ENCODE peak calls at places on chromosomes 5 and 9, in nine cellular contexts. One of them, this sample, is unnamed.

GRCh38 chr9:85040806-85041575 is 371.5 kb downstream of the NTRK2 start:
- DNase-seq in A549: no peak
- DNase-seq in body of pancreas: peak
- DNase-seq in upper lobe of right lung: no peak
- DNase-seq in pancreas: no peak
- DNase-seq in suprapubic skin: no peak
- DNase-seq in tibial artery: no peak
- DNase-seq in tibial nerve: no peak
- DNase-seq in mucosa of descending colon: no peak
- DNase-seq in this sample: no peak

GRCh38 chr5:110323832-110324231 is 402.6 kb downstream of the TMEM232 start:
- DNase-seq in A549: no peak
- DNase-seq in body of pancreas: no peak
- DNase-seq in upper lobe of right lung: no peak
- DNase-seq in pancreas: no peak
- DNase-seq in suprapubic skin: no peak
- DNase-seq in tibial artery: no peak
- DNase-seq in tibial nerve: no peak
- DNase-seq in mucosa of descending colon: no peak
- DNase-seq in this sample: no peak

GRCh38 chr5:61228691-61229280 is 66.5 kb upstream of the SMIM15 start:
- DNase-seq in A549: no peak
- DNase-seq in body of pancreas: peak
- DNase-seq in upper lobe of right lung: no peak
- DNase-seq in pancreas: no peak
- DNase-seq in suprapubic skin: no peak
- DNase-seq in tibial artery: no peak
- DNase-seq in tibial nerve: no peak
- DNase-seq in mucosa of descending colon: no peak
- DNase-seq in this sample: no peak

GRCh38 chr5:167710444-167711025 is 580.9 kb upstream of the WWC1 start:
- DNase-seq in A549: no peak
- DNase-seq in body of pancreas: no peak
- DNase-seq in upper lobe of right lung: no peak
- DNase-seq in pancreas: no peak
- DNase-seq in suprapubic skin: no peak
- DNase-seq in tibial artery: no peak
- DNase-seq in tibial nerve: no peak
- DNase-seq in mucosa of descending colon: no peak
- DNase-seq in this sample: no peak

GRCh38 chr9:98359569-98359968 is 104.1 kb upstream of the TBC1D2 start:
- DNase-seq in A549: no peak
- DNase-seq in body of pancreas: no peak
- DNase-seq in upper lobe of right lung: no peak
- DNase-seq in pancreas: no peak
- DNase-seq in suprapubic skin: no peak
- DNase-seq in tibial artery: no peak
- DNase-seq in tibial nerve: no peak
- DNase-seq in mucosa of descending colon: no peak
- DNase-seq in this sample: no peak

GRCh38 chr5:99771296-99771695 is 763.9 kb upstream of the FAM174A start:
- DNase-seq in A549: no peak
- DNase-seq in body of pancreas: no peak
- DNase-seq in upper lobe of right lung: no peak
- DNase-seq in pancreas: no peak
- DNase-seq in suprapubic skin: no peak
- DNase-seq in tibial artery: no peak
- DNase-seq in tibial nerve: no peak
- DNase-seq in mucosa of descending colon: no peak
- DNase-seq in this sample: no peak

GRCh38 chr5:67095346-67095871 is 101.2 kb downstream of the CD180 start:
- DNase-seq in A549: no peak
- DNase-seq in body of pancreas: peak
- DNase-seq in upper lobe of right lung: peak
- DNase-seq in pancreas: no peak
- DNase-seq in suprapubic skin: peak
- DNase-seq in tibial artery: peak
- DNase-seq in tibial nerve: peak
- DNase-seq in mucosa of descending colon: peak
- DNase-seq in this sample: no peak

GRCh38 chr9:26833792-26834191 is 58.8 kb downstream of the CAAP1 start:
- DNase-seq in A549: no peak
- DNase-seq in body of pancreas: no peak
- DNase-seq in upper lobe of right lung: no peak
- DNase-seq in pancreas: no peak
- DNase-seq in suprapubic skin: no peak
- DNase-seq in tibial artery: no peak
- DNase-seq in tibial nerve: no peak
- DNase-seq in mucosa of descending colon: peak
- DNase-seq in this sample: no peak

GRCh38 chr9:128294142-128294541 is 18.1 kb downstream of the SWI5 start:
- DNase-seq in A549: no peak
- DNase-seq in body of pancreas: no peak
- DNase-seq in upper lobe of right lung: no peak
- DNase-seq in pancreas: no peak
- DNase-seq in suprapubic skin: no peak
- DNase-seq in tibial artery: no peak
- DNase-seq in tibial nerve: no peak
- DNase-seq in mucosa of descending colon: no peak
- DNase-seq in this sample: no peak

GRCh38 chr9:128298535-128299482 is 22.7 kb downstream of the SWI5 start:
- DNase-seq in A549: no peak
- DNase-seq in body of pancreas: no peak
- DNase-seq in upper lobe of right lung: no peak
- DNase-seq in pancreas: no peak
- DNase-seq in suprapubic skin: no peak
- DNase-seq in tibial artery: no peak
- DNase-seq in tibial nerve: no peak
- DNase-seq in mucosa of descending colon: peak
- DNase-seq in this sample: no peak

GRCh38 chr9:128293091-128293490 is 17.0 kb downstream of the SWI5 start:
- DNase-seq in A549: no peak
- DNase-seq in body of pancreas: no peak
- DNase-seq in upper lobe of right lung: no peak
- DNase-seq in pancreas: no peak
- DNase-seq in suprapubic skin: no peak
- DNase-seq in tibial artery: no peak
- DNase-seq in tibial nerve: no peak
- DNase-seq in mucosa of descending colon: no peak
- DNase-seq in this sample: no peak

GRCh38 chr9:128297221-128297773 is 21.2 kb downstream of the SWI5 start:
- DNase-seq in A549: no peak
- DNase-seq in body of pancreas: no peak
- DNase-seq in upper lobe of right lung: no peak
- DNase-seq in pancreas: no peak
- DNase-seq in suprapubic skin: no peak
- DNase-seq in tibial artery: no peak
- DNase-seq in tibial nerve: no peak
- DNase-seq in mucosa of descending colon: no peak
- DNase-seq in this sample: no peak

DNA sequence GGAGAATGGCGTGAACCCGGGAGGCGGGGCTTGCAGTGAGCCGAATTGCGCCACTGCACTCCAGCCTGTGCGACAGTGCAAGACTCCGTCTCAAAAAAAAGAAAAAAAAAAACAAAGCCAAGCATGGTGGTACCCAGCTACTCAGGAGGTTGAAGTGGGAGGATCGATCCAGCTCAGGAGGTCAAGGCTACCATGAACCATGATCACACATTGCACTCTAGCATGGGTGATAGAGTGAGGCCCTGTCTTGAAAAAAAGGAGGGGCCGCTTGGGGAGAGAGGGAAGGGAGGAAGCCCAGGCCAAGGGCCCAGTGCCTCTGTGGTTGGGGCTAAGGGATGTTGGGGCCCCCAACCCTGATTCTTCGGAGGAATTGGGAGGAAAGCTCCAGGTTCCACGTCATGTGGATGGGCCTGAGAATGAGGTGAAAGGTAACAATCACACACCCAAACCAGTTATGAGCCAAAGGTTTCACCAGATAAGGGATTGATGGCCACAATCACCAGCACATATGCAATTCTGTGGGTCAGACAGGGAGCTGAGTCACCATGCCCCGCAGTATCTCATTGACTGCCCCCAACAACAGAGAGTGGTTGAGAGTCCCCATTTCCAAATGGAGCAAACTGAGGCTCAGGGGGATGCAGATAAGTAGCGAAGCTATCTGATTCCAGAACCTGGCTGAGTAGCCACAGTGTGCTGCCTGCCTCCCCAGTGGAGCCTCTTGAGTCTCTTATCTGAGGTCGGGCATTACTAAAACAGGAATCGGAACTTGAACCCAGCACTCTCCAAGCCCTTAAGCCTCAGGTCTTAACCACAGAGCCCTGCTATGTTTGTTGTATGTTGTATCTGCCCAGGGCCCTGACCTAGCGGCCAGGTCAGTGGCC is 20.5 kb downstream of the SWI5 start:
- DNase-seq in A549: no peak
- DNase-seq in body of pancreas: no peak
- DNase-seq in upper lobe of right lung: no peak
- DNase-seq in pancreas: no peak
- DNase-seq in suprapubic skin: no peak
- DNase-seq in tibial artery: no peak
- DNase-seq in tibial nerve: no peak
- DNase-seq in mucosa of descending colon: peak
- DNase-seq in this sample: no peak
- TF ChIP-seq CTCF in A549: no peak
- TF ChIP-seq CTCF in body of pancreas: no peak
- TF ChIP-seq CTCF in upper lobe of right lung: no peak
- TF ChIP-seq CTCF in pancreas: no peak
- TF ChIP-seq CTCF in suprapubic skin: no peak
- TF ChIP-seq CTCF in tibial artery: no peak
- TF ChIP-seq CTCF in tibial nerve: no peak
- TF ChIP-seq CTCF in mucosa of descending colon: no peak
- TF ChIP-seq CTCF in this sample: no peak

DNA sequence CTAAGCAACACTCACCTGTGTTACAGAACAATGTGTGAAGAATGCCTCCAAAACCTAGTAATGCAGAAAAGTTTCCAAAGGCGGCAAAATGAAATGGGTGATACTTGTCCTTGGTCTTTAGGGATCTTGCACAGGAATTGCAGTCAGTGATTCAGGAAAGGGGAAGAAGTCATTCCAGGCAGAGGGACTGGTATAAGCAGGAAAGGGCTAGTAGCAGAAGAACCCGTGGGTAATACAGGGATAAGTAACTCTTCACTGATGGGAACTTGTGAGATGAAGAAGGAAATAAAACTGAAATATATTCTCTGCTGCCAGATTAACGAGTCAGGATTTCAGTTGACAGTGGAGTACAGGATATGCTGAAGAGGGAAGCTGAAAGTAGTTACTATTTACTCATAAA is 1.2 kb downstream of the SRFBP1 start:
- DNase-seq in A549: peak
- DNase-seq in body of pancreas: no peak
- DNase-seq in upper lobe of right lung: no peak
- DNase-seq in pancreas: no peak
- DNase-seq in suprapubic skin: no peak
- DNase-seq in tibial artery: no peak
- DNase-seq in tibial nerve: no peak
- DNase-seq in mucosa of descending colon: no peak
- DNase-seq in this sample: no peak
- H3K4me3 ChIP-seq in A549: peak
- H3K4me3 ChIP-seq in body of pancreas: no peak
- H3K4me3 ChIP-seq in upper lobe of right lung: peak
- H3K4me3 ChIP-seq in pancreas: no peak
- H3K4me3 ChIP-seq in suprapubic skin: peak
- H3K4me3 ChIP-seq in tibial artery: peak
- H3K4me3 ChIP-seq in tibial nerve: no peak
- H3K4me3 ChIP-seq in mucosa of descending colon: peak
- H3K4me3 ChIP-seq in this sample: peak

GRCh38 chr9:136741885-136742568 is 713 bp downstream of the LCN10 start:
- DNase-seq in A549: no peak
- DNase-seq in body of pancreas: peak
- DNase-seq in upper lobe of right lung: no peak
- DNase-seq in pancreas: no peak
- DNase-seq in suprapubic skin: no peak
- DNase-seq in tibial artery: no peak
- DNase-seq in tibial nerve: no peak
- DNase-seq in mucosa of descending colon: peak
- DNase-seq in this sample: no peak

GRCh38 chr9:136743639-136744211 is 985 bp upstream of the LCN10 start:
- DNase-seq in A549: no peak
- DNase-seq in body of pancreas: no peak
- DNase-seq in upper lobe of right lung: no peak
- DNase-seq in pancreas: no peak
- DNase-seq in suprapubic skin: no peak
- DNase-seq in tibial artery: no peak
- DNase-seq in tibial nerve: no peak
- DNase-seq in mucosa of descending colon: peak
- DNase-seq in this sample: no peak

GRCh38 chr9:136744747-136745146 is 2.0 kb upstream of the LCN10 start:
- DNase-seq in A549: no peak
- DNase-seq in body of pancreas: no peak
- DNase-seq in upper lobe of right lung: no peak
- DNase-seq in pancreas: no peak
- DNase-seq in suprapubic skin: no peak
- DNase-seq in tibial artery: no peak
- DNase-seq in tibial nerve: no peak
- DNase-seq in mucosa of descending colon: peak
- DNase-seq in this sample: no peak

GRCh38 chr9:136740971-136741884 is 1.5 kb downstream of the LCN10 start:
- DNase-seq in A549: no peak
- DNase-seq in body of pancreas: peak
- DNase-seq in upper lobe of right lung: no peak
- DNase-seq in pancreas: no peak
- DNase-seq in suprapubic skin: no peak
- DNase-seq in tibial artery: no peak
- DNase-seq in tibial nerve: no peak
- DNase-seq in mucosa of descending colon: peak
- DNase-seq in this sample: no peak

DNA sequence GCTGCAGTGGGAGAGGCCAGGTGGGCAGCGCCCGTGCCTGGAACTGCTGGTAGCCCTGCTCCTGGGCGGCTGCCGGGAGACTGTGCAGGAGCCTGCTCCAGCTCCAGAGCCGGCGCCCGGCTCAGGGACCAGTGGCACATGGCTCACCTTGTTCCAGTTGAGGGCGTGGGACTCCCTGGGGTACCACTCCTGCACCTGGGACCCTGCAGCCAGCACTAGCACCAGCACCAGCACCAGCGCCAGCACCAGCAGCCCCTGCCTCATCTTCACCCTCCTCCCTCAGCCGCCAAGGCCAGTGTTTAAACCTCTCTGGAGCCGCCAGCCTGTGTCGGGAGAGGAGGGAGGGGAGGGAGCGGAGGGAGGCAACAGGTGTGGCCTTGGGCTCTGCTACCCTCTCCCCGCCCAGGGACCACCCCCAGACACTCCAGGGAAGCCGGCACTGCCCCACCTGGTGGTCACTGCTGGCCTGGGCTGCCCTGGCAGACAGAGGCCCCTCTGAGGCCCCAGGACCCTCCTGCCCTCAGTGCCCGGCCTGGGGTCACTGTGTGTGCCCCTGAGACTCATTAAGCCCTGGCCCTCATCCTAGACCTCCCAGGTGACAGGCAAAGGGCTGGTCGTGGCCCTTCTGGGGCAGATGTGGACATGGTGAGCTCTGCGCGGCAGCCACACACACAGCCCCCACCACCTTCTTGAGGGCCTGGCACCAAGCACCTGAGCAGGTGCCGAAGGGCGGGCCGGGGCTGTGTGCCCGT is at the start of gene LCN10:
- DNase-seq in A549: no peak
- DNase-seq in body of pancreas: peak
- DNase-seq in upper lobe of right lung: no peak
- DNase-seq in pancreas: no peak
- DNase-seq in suprapubic skin: no peak
- DNase-seq in tibial artery: no peak
- DNase-seq in tibial nerve: no peak
- DNase-seq in mucosa of descending colon: peak
- DNase-seq in this sample: no peak
- TF ChIP-seq CTCF in A549: peak
- TF ChIP-seq CTCF in body of pancreas: no peak
- TF ChIP-seq CTCF in upper lobe of right lung: peak
- TF ChIP-seq CTCF in pancreas: no peak
- TF ChIP-seq CTCF in suprapubic skin: peak
- TF ChIP-seq CTCF in tibial artery: no peak
- TF ChIP-seq CTCF in tibial nerve: no peak
- TF ChIP-seq CTCF in mucosa of descending colon: no peak
- TF ChIP-seq CTCF in this sample: peak

GRCh38 chr5:54517174-54517511 is 416 bp upstream of the SNX18 start:
- DNase-seq in A549: peak
- DNase-seq in body of pancreas: no peak
- DNase-seq in upper lobe of right lung: no peak
- DNase-seq in pancreas: no peak
- DNase-seq in suprapubic skin: no peak
- DNase-seq in tibial artery: no peak
- DNase-seq in tibial nerve: no peak
- DNase-seq in mucosa of descending colon: no peak
- DNase-seq in this sample: no peak
- H3K4me3 ChIP-seq in A549: peak
- H3K4me3 ChIP-seq in body of pancreas: no peak
- H3K4me3 ChIP-seq in upper lobe of right lung: no peak
- H3K4me3 ChIP-seq in pancreas: no peak
- H3K4me3 ChIP-seq in suprapubic skin: peak
- H3K4me3 ChIP-seq in tibial artery: peak
- H3K4me3 ChIP-seq in tibial nerve: peak
- H3K4me3 ChIP-seq in mucosa of descending colon: peak
- H3K4me3 ChIP-seq in this sample: peak

This sample was measured in esophagus squamous epithelium.